ENCODE peak calls at places on chromosomes 13 and 19, in eight cellular contexts. D, E, A, U, P, H, R and N are unnamed samples.

GRCh38 chr19:15672580-15673175 is at the start of gene CYP4F12:
- DNase-seq in H (no peak), E (peak), A (no peak), D (no peak), U (no peak), P (no peak), R (peak), N (peak)

GRCh38 chr19:49592486-49593232 is 1.7 kb downstream of the PRR12 start:
- DNase-seq in A (no peak), D (no peak), H (no peak), P (no peak), E (no peak), U (no peak), R (peak), N (no peak)

GRCh38 chr19:10419200-10419645 is 1.1 kb upstream of the PDE4A start:
- DNase-seq in H (no peak), D (peak), R (no peak), E (no peak), P (no peak), U (peak), A (no peak), N (no peak)

GRCh38 chr13:51666316-51666715 is 82.1 kb downstream of the WDFY2 start:
- DNase-seq in D (no peak), E (no peak), U (no peak), A (no peak), R (no peak), H (peak), P (no peak), N (no peak)

GRCh38 chr13:110520431-110521295 is 40.9 kb downstream of the RAB20 start:
- DNase-seq in U (peak), E (peak), R (peak), P (no peak), H (peak), D (no peak), A (no peak), N (no peak)

GRCh38 chr13:84279166-84279565 is 396.9 kb upstream of the SLITRK1 start:
- DNase-seq in E (no peak), A (no peak), D (no peak), U (no peak), P (no peak), H (no peak), R (no peak), N (no peak)

GRCh38 chr13:66111628-66112027 is 1118.5 kb downstream of the PCDH9 start:
- DNase-seq in R (no peak), E (no peak), H (no peak), U (no peak), D (no peak), A (no peak), P (no peak), N (no peak)

GRCh38 chr13:43663474-43664090 is 123.2 kb downstream of the ENOX1 start:
- DNase-seq in D (no peak), U (no peak), P (no peak), R (peak), A (no peak), E (no peak), H (peak), N (no peak)

GRCh38 chr13:32984857-32985626 is 31.2 kb upstream of the KL start:
- DNase-seq in A (no peak), D (no peak), P (no peak), E (no peak), H (peak), R (peak), U (no peak), N (no peak)

GRCh38 chr19:10848208-10848843 is at the start of gene C19orf38:
- DNase-seq in H (no peak), A (no peak), D (no peak), R (no peak), P (no peak), U (no peak), E (no peak), N (no peak)

GRCh38 chr13:21047591-21048282 is 13.6 kb downstream of the LATS2 start:
- DNase-seq in U (no peak), A (no peak), E (no peak), P (no peak), D (no peak), R (no peak), H (no peak), N (no peak)

GRCh38 chr13:49859568-49859967 is 67.1 kb upstream of the KPNA3 start:
- DNase-seq in E (peak), D (no peak), U (no peak), P (no peak), R (peak), A (no peak), H (no peak), N (peak)

GRCh38 chr13:27053902-27054595 is 117.6 kb downstream of the USP12 start:
- DNase-seq in D (no peak), R (peak), H (no peak), E (no peak), P (no peak), U (no peak), A (no peak), N (peak)

GRCh38 chr19:13765395-13766094 is 1.2 kb downstream of the MRI1 start:
- DNase-seq in P (no peak), D (no peak), A (no peak), U (no peak), H (no peak), R (no peak), E (no peak), N (no peak)

GRCh38 chr19:48836089-48837017 is at the start of gene HSD17B14:
- DNase-seq in R (no peak), H (no peak), E (no peak), A (no peak), D (no peak), U (peak), P (peak), N (no peak)

GRCh38 chr13:98206946-98207345 is 29.9 kb upstream of the RNF113B start:
- DNase-seq in H (no peak), U (no peak), R (no peak), P (no peak), A (no peak), D (no peak), E (no peak), N (no peak)

GRCh38 chr13:21071894-21072293 is 10.5 kb upstream of the LATS2 start:
- DNase-seq in A (no peak), D (no peak), E (no peak), R (no peak), U (no peak), H (no peak), P (no peak), N (no peak)

GRCh38 chr13:98890186-98890585 is 87.7 kb downstream of the DOCK9 start:
- DNase-seq in H (no peak), A (peak), E (peak), R (peak), D (peak), U (peak), P (no peak), N (no peak)

GRCh38 chr13:35478384-35479222 is 2.1 kb upstream of the MAB21L1 start:
- DNase-seq in U (no peak), D (peak), P (no peak), E (no peak), H (no peak), A (no peak), R (no peak), N (no peak)

GRCh38 chr13:86856996-86857395 is 814.2 kb upstream of the SLITRK5 start:
- DNase-seq in U (no peak), H (no peak), E (no peak), D (no peak), P (no peak), R (peak), A (no peak), N (peak)

GRCh38 chr19:38697641-38698071 is 46.6 kb downstream of the CAPN12 start:
- DNase-seq in D (no peak), E (no peak), R (no peak), U (no peak), P (no peak), A (no peak), H (no peak), N (no peak)

GRCh38 chr13:33072282-33072681 is 56.1 kb downstream of the KL start:
- DNase-seq in A (no peak), U (no peak), P (no peak), R (no peak), D (peak), H (no peak), E (no peak), N (no peak)

GRCh38 chr13:96027496-96027895 is 25.7 kb downstream of the UGGT2 start:
- DNase-seq in H (no peak), A (no peak), D (no peak), U (no peak), R (no peak), P (no peak), E (no peak), N (no peak)

GRCh38 chr19:6232567-6232966 is 47.2 kb downstream of the MLLT1 start:
- DNase-seq in U (no peak), E (no peak), D (no peak), P (no peak), A (no peak), H (no peak), R (peak), N (no peak)

GRCh38 chr19:42096255-42096837 is 20.4 kb downstream of the ZNF574 start:
- DNase-seq in P (no peak), D (no peak), E (no peak), U (no peak), R (no peak), H (no peak), A (no peak), N (no peak)

GRCh38 chr19:46373573-46374359 is 26.9 kb downstream of the PPP5C start:
- DNase-seq in P (peak), D (no peak), A (no peak), U (peak), R (peak), H (peak), E (peak), N (no peak)

GRCh38 chr19:55447421-55448174 is 4.5 kb upstream of the SHISA7 start:
- DNase-seq in R (peak), A (no peak), H (peak), P (no peak), U (peak), D (no peak), E (no peak), N (no peak)

GRCh38 chr13:30520571-30520970 is 54.8 kb upstream of the HMGB1 start:
- DNase-seq in E (no peak), A (no peak), P (no peak), D (no peak), U (no peak), H (no peak), R (peak), N (no peak)